ENCODE peak calls at places on chromosomes 13 and 19, in five cellular contexts. A is psoas muscle, Z is pancreas, Q is spleen, E is kidney epithelial cell. H is an unnamed sample.

GRCh38 chr13:31043891-31044657 is 111.6 kb downstream of the TEX26 start:
- DNase-seq in A (peak), Z (peak), Q (peak), E (no peak), H (peak)

GRCh38 chr19:4210166-4210731 is 19.1 kb upstream of the EBI3 start:
- DNase-seq in A (no peak), Z (no peak), Q (no peak), E (no peak), H (no peak)

GRCh38 chr19:3162418-3163229 is 15.9 kb upstream of the S1PR4 start:
- DNase-seq in A (no peak), Z (no peak), Q (no peak), E (no peak), H (no peak)

GRCh38 chr19:38243279-38243673 is 12.9 kb downstream of the PPP1R14A start:
- DNase-seq in A (no peak), Z (no peak), Q (no peak), E (no peak), H (no peak)

GRCh38 chr19:57664269-57665127 is 4.2 kb upstream of the ZSCAN4 start:
- DNase-seq in A (peak), Z (peak), Q (peak), E (no peak), H (peak)

GRCh38 chr13:30418075-30418715 is 4.1 kb upstream of the UBE2L5 start:
- DNase-seq in A (no peak), Z (no peak), Q (no peak), E (no peak), H (no peak)

GRCh38 chr19:7789447-7789846 is 26.4 kb downstream of the CLEC4M start:
- DNase-seq in A (no peak), Z (no peak), Q (peak), E (no peak), H (no peak)

GRCh38 chr13:33872005-33872351 is 54.0 kb downstream of the RFC3 start:
- DNase-seq in A (no peak), Z (no peak), Q (no peak), E (no peak), H (no peak)

GRCh38 chr13:59665184-59665583 is 498.5 kb downstream of the DIAPH3 start:
- DNase-seq in A (no peak), Z (no peak), Q (no peak), E (no peak), H (no peak)

GRCh38 chr13:108533842-108534241 is 95.6 kb upstream of the MYO16 start:
- DNase-seq in A (no peak), Z (no peak), Q (no peak), E (no peak), H (no peak)

GRCh38 chr13:73803997-73804396 is 330.2 kb downstream of the KLF12 start:
- DNase-seq in A (no peak), Z (no peak), Q (no peak), E (no peak), H (no peak)

GRCh38 chr19:44848036-44848804 is 2.1 kb downstream of the NECTIN2 start:
- DNase-seq in A (no peak), Z (no peak), Q (no peak), E (peak), H (peak)

GRCh38 chr13:110044521-110045200 is 258.3 kb upstream of the IRS2 start:
- DNase-seq in A (no peak), Z (no peak), Q (no peak), E (no peak), H (no peak)
- TF ChIP-seq CTCF in A (no peak), Z (no peak), Q (no peak), E (no peak), H (no peak)

GRCh38 chr13:51999525-51999924 is 11.7 kb downstream of the ATP7B start:
- DNase-seq in A (peak), Z (peak), Q (no peak), E (peak), H (no peak)

GRCh38 chr13:51996660-51997059 is 14.6 kb downstream of the ATP7B start:
- DNase-seq in A (no peak), Z (no peak), Q (no peak), E (no peak), H (no peak)

GRCh38 chr13:52001120-52001731 is 10.0 kb downstream of the ATP7B start:
- DNase-seq in A (no peak), Z (no peak), Q (no peak), E (peak), H (no peak)

GRCh38 chr13:51997641-51998330 is 13.5 kb downstream of the ATP7B start:
- DNase-seq in A (no peak), Z (no peak), Q (no peak), E (no peak), H (no peak)

GRCh38 chr13:51998723-51999471 is 12.4 kb downstream of the ATP7B start:
- DNase-seq in A (no peak), Z (no peak), Q (no peak), E (no peak), H (no peak)
- TF ChIP-seq CTCF in A (no peak), Z (no peak), Q (no peak), E (no peak), H (no peak)

DNA sequence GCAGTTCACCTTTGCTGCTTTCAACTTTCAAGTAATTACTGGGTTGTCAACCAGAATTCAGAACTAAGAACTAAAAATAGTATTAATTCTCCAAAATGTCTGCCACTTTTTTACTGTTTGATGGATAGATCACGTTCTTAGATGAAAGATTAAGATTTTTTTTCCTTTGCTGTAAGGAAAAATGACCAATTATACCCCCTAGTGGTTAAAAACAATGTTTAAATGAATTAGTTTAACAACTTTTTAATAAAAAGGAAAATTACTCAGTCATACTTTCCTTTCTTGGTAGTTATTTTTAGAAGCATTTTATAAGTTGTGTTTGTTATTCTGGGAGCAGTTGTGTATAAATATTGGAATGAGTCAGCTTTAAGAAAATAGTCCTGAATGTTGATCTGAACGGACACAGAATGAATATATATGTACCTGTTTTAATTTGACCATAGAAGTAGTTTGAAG is 4.6 kb downstream of the TM9SF2 start:
- DNase-seq in A (no peak), Z (no peak), Q (no peak), E (no peak), H (no peak)
- TF ChIP-seq CTCF in A (peak), Z (peak), Q (peak), E (no peak), H (peak)

GRCh38 chr13:48233097-48233885 is at the start of gene ITM2B:
- DNase-seq in A (peak), Z (peak), Q (peak), E (no peak), H (peak)
- TF ChIP-seq CTCF in A (peak), Z (no peak), Q (peak), E (no peak), H (no peak)

GRCh38 chr19:15562145-15562544 is 52.9 kb upstream of the CYP4F8 start:
- DNase-seq in A (no peak), Z (no peak), Q (no peak), E (no peak), H (no peak)

GRCh38 chr19:15562861-15563260 is 52.2 kb upstream of the CYP4F8 start:
- DNase-seq in A (no peak), Z (no peak), Q (no peak), E (no peak), H (no peak)

GRCh38 chr19:15564534-15565168 is 50.4 kb upstream of the CYP4F8 start:
- DNase-seq in A (no peak), Z (no peak), Q (peak), E (no peak), H (no peak)

GRCh38 chr19:15563931-15564330 is 51.1 kb upstream of the CYP4F8 start:
- DNase-seq in A (no peak), Z (no peak), Q (peak), E (no peak), H (no peak)

DNA sequence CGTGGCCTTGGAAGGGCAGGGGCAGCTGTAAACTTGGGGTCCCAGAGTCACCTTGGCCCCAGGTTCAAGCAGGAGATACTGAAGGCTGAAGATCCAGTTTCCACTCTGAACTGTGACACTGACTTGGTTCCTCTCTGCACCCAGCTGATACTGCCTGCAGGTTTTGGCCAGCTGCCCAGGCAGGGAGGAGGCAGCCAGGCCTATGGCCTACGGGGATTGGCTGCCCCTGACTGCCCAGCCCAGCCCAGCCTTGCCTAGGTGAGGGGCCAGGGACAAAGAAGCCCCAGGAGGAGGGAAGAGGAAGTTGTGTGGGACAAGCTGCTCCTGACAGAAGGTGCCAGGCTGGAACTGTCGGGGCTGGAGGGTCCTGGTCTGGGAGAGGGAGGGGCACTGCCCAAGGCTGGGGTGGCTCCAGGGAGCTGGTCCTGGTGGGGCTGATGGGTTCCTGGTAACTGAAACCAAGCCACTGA is 51.7 kb upstream of the CYP4F8 start:
- DNase-seq in A (no peak), Z (peak), Q (no peak), E (no peak), H (no peak)
- TF ChIP-seq CTCF in A (no peak), Z (no peak), Q (no peak), E (no peak), H (no peak)

GRCh38 chr13:44438234-44438579 is 64.6 kb downstream of the SERP2 start:
- DNase-seq in A (no peak), Z (no peak), Q (no peak), E (no peak), H (no peak)
- TF ChIP-seq CTCF in A (no peak), Z (no peak), Q (no peak), E (no peak), H (peak)

DNA sequence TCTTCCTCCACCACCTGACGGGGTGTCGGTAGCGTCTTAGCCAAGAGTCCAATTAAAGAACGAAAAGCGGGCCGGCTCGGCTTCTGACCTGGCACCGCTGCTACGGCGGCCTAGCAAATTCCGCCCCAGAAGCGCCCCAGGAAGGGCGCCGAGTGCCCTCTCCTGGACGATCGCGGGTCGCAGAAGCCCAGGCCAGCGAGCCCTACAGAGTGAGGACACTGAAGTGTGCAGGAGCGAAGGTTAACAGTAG is 1.1 kb upstream of the KMT2B start:
- DNase-seq in A (no peak), Z (no peak), Q (peak), E (no peak), H (peak)
- TF ChIP-seq CTCF in A (no peak), Z (no peak), Q (no peak), E (no peak), H (no peak)

GRCh38 chr13:80928241-80928640 is 587.3 kb upstream of the SPRY2 start:
- DNase-seq in A (no peak), Z (no peak), Q (no peak), E (no peak), H (no peak)

GRCh38 chr13:80921556-80921955 is 580.6 kb upstream of the SPRY2 start:
- DNase-seq in A (no peak), Z (no peak), Q (no peak), E (no peak), H (no peak)

GRCh38 chr13:80924596-80924995 is 583.7 kb upstream of the SPRY2 start:
- DNase-seq in A (no peak), Z (no peak), Q (no peak), E (no peak), H (no peak)

GRCh38 chr13:80921971-80922370 is 581.0 kb upstream of the SPRY2 start:
- DNase-seq in A (no peak), Z (no peak), Q (no peak), E (no peak), H (no peak)

DNA sequence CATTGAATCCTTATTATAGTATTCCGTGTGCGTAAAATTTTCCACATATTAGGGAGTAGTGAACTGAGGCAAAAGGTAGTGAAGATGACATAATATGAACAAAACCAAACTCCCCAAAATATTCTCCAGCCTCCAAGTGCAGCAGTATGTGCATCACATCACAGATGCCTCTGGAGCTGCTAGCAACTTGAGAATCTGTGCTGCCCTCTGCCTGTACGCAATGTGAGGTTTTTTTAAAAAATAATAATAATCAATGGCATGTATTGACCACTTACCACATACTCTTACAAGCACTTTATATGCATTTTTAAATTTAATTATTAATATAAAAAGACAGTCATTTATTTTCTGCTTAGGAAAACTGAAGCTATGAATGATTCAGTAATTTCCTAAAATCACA is 583.0 kb upstream of the SPRY2 start:
- DNase-seq in A (no peak), Z (no peak), Q (no peak), E (no peak), H (no peak)
- TF ChIP-seq CTCF in A (no peak), Z (no peak), Q (no peak), E (no peak), H (no peak)

GRCh38 chr19:49328741-49329140 is 3.8 kb upstream of the SLC6A16 start:
- DNase-seq in A (no peak), Z (no peak), Q (no peak), E (no peak), H (no peak)

GRCh38 chr19:49331616-49332055 is 3.6 kb upstream of the CD37 start:
- DNase-seq in A (no peak), Z (no peak), Q (peak), E (peak), H (no peak)

GRCh38 chr19:49326165-49326704 is 1.2 kb upstream of the SLC6A16 start:
- DNase-seq in A (no peak), Z (no peak), Q (no peak), E (no peak), H (no peak)

GRCh38 chr19:49324801-49325491 is at the start of gene SLC6A16:
- DNase-seq in A (no peak), Z (no peak), Q (no peak), E (no peak), H (no peak)

GRCh38 chr19:49327878-49328544 is 3.0 kb upstream of the SLC6A16 start:
- DNase-seq in A (no peak), Z (no peak), Q (no peak), E (no peak), H (no peak)
- TF ChIP-seq CTCF in A (peak), Z (peak), Q (peak), E (peak), H (peak)